ENCODE peak calls at places on chromosomes 5 and 9, in six cellular contexts. Y is body of pancreas; O is endothelial cell; U is naive thymus-derived CD8-positive, alpha-beta T cell; B is BE2C; Z is fibroblast of villous mesenchyme. A is an unnamed sample.
A peak's percentile ranks its signal among the peaks of the same experiment; 100 is the strongest.

GRCh38 chr9:212265-212664 is 2.4 kb upstream of the DOCK8 start:
- DNase-seq in U (no peak), O (no peak), B (no peak), Y (no peak), Z (no peak), A (no peak)

GRCh38 chr5:135039526-135040296 is 5.7 kb upstream of the PITX1 start:
- DNase-seq in U (no peak), Y (no peak), Z (no peak), O (no peak), B (no peak), A (no peak)

GRCh38 chr5:37850128-37850865 is 10.5 kb upstream of the GDNF start:
- DNase-seq in Z (no peak), O (no peak), B (no peak), U (no peak), Y (no peak), A (no peak)

GRCh38 chr5:113128931-113129330 is 152.3 kb downstream of the DCP2 start:
- DNase-seq in Y (no peak), U (no peak), O (no peak), B (no peak), Z (no peak), A (no peak)

GRCh38 chr5:96968074-96968473 is 32.2 kb downstream of the LNPEP start:
- DNase-seq in B (no peak), Y (no peak), U (no peak), Z (peak; percentile 51), O (no peak), A (no peak)

GRCh38 chr9:30609713-30610112 is 1774.7 kb upstream of the ACO1 start:
- DNase-seq in Y (no peak), Z (no peak), B (no peak), U (no peak), O (no peak), A (no peak)

GRCh38 chr9:123998970-123999621 is 12.5 kb upstream of the LHX2 start:
- DNase-seq in Z (no peak), B (no peak), U (no peak), O (no peak), Y (no peak), A (no peak)

GRCh38 chr5:178465861-178466288 is 124.3 kb downstream of the COL23A1 start:
- DNase-seq in B (no peak), U (no peak), Z (no peak), O (no peak), Y (no peak), A (no peak)

GRCh38 chr5:89342106-89342876 is 459.3 kb upstream of the MEF2C start:
- DNase-seq in U (no peak), Z (peak; percentile 62), B (no peak), O (no peak), Y (no peak), A (no peak)

GRCh38 chr5:15142458-15142857 is 270.9 kb upstream of the ANKH start:
- DNase-seq in B (no peak), Z (peak; percentile 84), U (no peak), O (no peak), Y (no peak), A (no peak)

A was measured in NCI-H748 treated with DMSO at 0.1 percent for 48 hours.